ENCODE peak calls at places on chromosomes 7 and 10, in nine cellular contexts. N, O, X, W, I, T, R, C and J are unnamed samples.

GRCh38 chr7:127922661-127923060 is 108.6 kb downstream of the LRRC4 start:
- DNase-seq in N (no peak), O (no peak), X (no peak), W (no peak), I (no peak), T (no peak), R (no peak), C (no peak), J (no peak)

GRCh38 chr10:1546431-1547110 is 190.8 kb downstream of the ADARB2 start:
- DNase-seq in N (no peak), O (no peak), X (no peak), W (no peak), I (no peak), T (no peak), R (no peak), C (no peak), J (no peak)

GRCh38 chr10:36534471-36535002 is 590.9 kb upstream of the ANKRD30A start:
- DNase-seq in N (no peak), O (no peak), X (no peak), W (no peak), I (no peak), T (no peak), R (no peak), C (no peak), J (no peak)

GRCh38 chr7:87148332-87148955 is 3.8 kb upstream of the DMTF1 start:
- DNase-seq in N (no peak), O (no peak), X (peak), W (no peak), I (no peak), T (no peak), R (peak), C (peak), J (no peak)

GRCh38 chr10:126387931-126388911 is at the start of gene ADAM12:
- DNase-seq in N (peak), O (peak), X (peak), W (peak), I (peak), T (no peak), R (peak), C (peak), J (no peak)

GRCh38 chr7:95545007-95545615 is 51.2 kb downstream of the PDK4 start:
- DNase-seq in N (no peak), O (peak), X (no peak), W (no peak), I (peak), T (peak), R (peak), C (peak), J (no peak)

GRCh38 chr10:132610071-132610701 is 72.6 kb downstream of the INPP5A start:
- DNase-seq in N (no peak), O (no peak), X (no peak), W (peak), I (no peak), T (no peak), R (no peak), C (no peak), J (no peak)

GRCh38 chr10:13834581-13835286 is 248.0 kb downstream of the PRPF18 start:
- DNase-seq in N (no peak), O (no peak), X (no peak), W (no peak), I (no peak), T (no peak), R (peak), C (no peak), J (no peak)

GRCh38 chr10:5758927-5759326 is 54.3 kb downstream of the GDI2 start:
- DNase-seq in N (no peak), O (no peak), X (no peak), W (no peak), I (no peak), T (no peak), R (no peak), C (no peak), J (no peak)

GRCh38 chr7:132544999-132545398 is 31.3 kb downstream of the PLXNA4 start:
- DNase-seq in N (no peak), O (no peak), X (no peak), W (no peak), I (no peak), T (no peak), R (peak), C (no peak), J (no peak)

GRCh38 chr10:103659674-103660363 is 166.3 kb downstream of the NEURL1 start:
- DNase-seq in N (peak), O (no peak), X (peak), W (no peak), I (peak), T (peak), R (peak), C (peak), J (peak)

GRCh38 chr10:88782222-88782621 is 20.3 kb upstream of the LIPM start:
- DNase-seq in N (no peak), O (no peak), X (no peak), W (no peak), I (no peak), T (no peak), R (no peak), C (no peak), J (no peak)

GRCh38 chr7:36157506-36158320 is 4.7 kb downstream of the EEPD1 start:
- DNase-seq in N (no peak), O (no peak), X (no peak), W (no peak), I (no peak), T (no peak), R (no peak), C (no peak), J (no peak)

GRCh38 chr7:100632951-100633717 is 8.2 kb downstream of the TFR2 start:
- DNase-seq in N (peak), O (peak), X (peak), W (peak), I (peak), T (peak), R (peak), C (peak), J (peak)